ENCODE peak calls at places on chromosomes 13 and 19, in eight cellular contexts. One of them, this sample, is unnamed.

GRCh38 chr13:51689597-51689996 is 105.3 kb downstream of the WDFY2 start:
- ATAC-seq in HepG2: peak
- ATAC-seq in GM12878: peak
- ATAC-seq in Panc1: peak
- ATAC-seq in HCT116: no peak
- ATAC-seq in GM23338: no peak
- ATAC-seq in K562: no peak
- ATAC-seq in upper lobe of left lung: no peak
- ATAC-seq in this sample: no peak

GRCh38 chr13:51729853-51730553 is 74.0 kb downstream of the DHRS12 start:
- ATAC-seq in GM23338: no peak
- ATAC-seq in Panc1: peak
- ATAC-seq in HepG2: peak
- ATAC-seq in GM12878: peak
- ATAC-seq in K562: no peak
- ATAC-seq in upper lobe of left lung: peak
- ATAC-seq in HCT116: no peak
- ATAC-seq in this sample: peak

GRCh38 chr19:43776285-43776684 is 4.5 kb downstream of the KCNN4 start:
- ATAC-seq in GM12878: peak
- ATAC-seq in Panc1: no peak
- ATAC-seq in K562: peak
- ATAC-seq in HCT116: no peak
- ATAC-seq in upper lobe of left lung: no peak
- ATAC-seq in HepG2: no peak
- ATAC-seq in GM23338: no peak
- ATAC-seq in this sample: no peak

GRCh38 chr19:38443458-38444001 is 10.0 kb downstream of the RYR1 start:
- ATAC-seq in upper lobe of left lung: no peak
- ATAC-seq in Panc1: peak
- ATAC-seq in HCT116: no peak
- ATAC-seq in K562: no peak
- ATAC-seq in GM23338: no peak
- ATAC-seq in HepG2: no peak
- ATAC-seq in GM12878: no peak
- ATAC-seq in this sample: no peak

GRCh38 chr13:28623782-28624706 is 34.9 kb upstream of the POMP start:
- ATAC-seq in K562: peak
- ATAC-seq in GM23338: peak
- ATAC-seq in upper lobe of left lung: no peak
- ATAC-seq in HCT116: peak
- ATAC-seq in GM12878: no peak
- ATAC-seq in Panc1: no peak
- ATAC-seq in HepG2: peak
- ATAC-seq in this sample: no peak

GRCh38 chr13:38680912-38681311 is 6.0 kb upstream of the FREM2 start:
- ATAC-seq in GM23338: no peak
- ATAC-seq in GM12878: no peak
- ATAC-seq in upper lobe of left lung: peak
- ATAC-seq in Panc1: no peak
- ATAC-seq in K562: no peak
- ATAC-seq in HCT116: no peak
- ATAC-seq in HepG2: no peak
- ATAC-seq in this sample: peak

GRCh38 chr13:91045351-91046034 is 302.0 kb upstream of the MIR17HG start:
- ATAC-seq in GM23338: peak
- ATAC-seq in HepG2: peak
- ATAC-seq in GM12878: peak
- ATAC-seq in K562: peak
- ATAC-seq in HCT116: peak
- ATAC-seq in Panc1: no peak
- ATAC-seq in upper lobe of left lung: no peak
- ATAC-seq in this sample: no peak

GRCh38 chr13:101520672-101521071 is 68.2 kb downstream of the ITGBL1 start:
- ATAC-seq in HCT116: no peak
- ATAC-seq in Panc1: no peak
- ATAC-seq in upper lobe of left lung: no peak
- ATAC-seq in GM23338: no peak
- ATAC-seq in K562: no peak
- ATAC-seq in HepG2: no peak
- ATAC-seq in GM12878: peak
- ATAC-seq in this sample: no peak

GRCh38 chr13:79398915-79399314 is 7.1 kb downstream of the RBM26 start:
- ATAC-seq in upper lobe of left lung: no peak
- ATAC-seq in HCT116: no peak
- ATAC-seq in K562: peak
- ATAC-seq in HepG2: no peak
- ATAC-seq in GM12878: no peak
- ATAC-seq in GM23338: no peak
- ATAC-seq in Panc1: no peak
- ATAC-seq in this sample: no peak

GRCh38 chr13:68506888-68507551 is 1276.9 kb upstream of the PCDH9 start:
- ATAC-seq in HepG2: peak
- ATAC-seq in Panc1: no peak
- ATAC-seq in K562: no peak
- ATAC-seq in HCT116: no peak
- ATAC-seq in GM12878: peak
- ATAC-seq in upper lobe of left lung: peak
- ATAC-seq in GM23338: no peak
- ATAC-seq in this sample: no peak

GRCh38 chr19:7260161-7260560 is 34.1 kb downstream of the INSR start:
- ATAC-seq in upper lobe of left lung: no peak
- ATAC-seq in HepG2: no peak
- ATAC-seq in GM23338: no peak
- ATAC-seq in GM12878: no peak
- ATAC-seq in Panc1: no peak
- ATAC-seq in HCT116: no peak
- ATAC-seq in K562: no peak
- ATAC-seq in this sample: no peak

GRCh38 chr13:19958119-19959111 is at the start of gene ZMYM2:
- ATAC-seq in HepG2: peak
- ATAC-seq in Panc1: peak
- ATAC-seq in upper lobe of left lung: peak
- ATAC-seq in K562: peak
- ATAC-seq in HCT116: peak
- ATAC-seq in GM23338: peak
- ATAC-seq in GM12878: peak
- ATAC-seq in this sample: peak

GRCh38 chr13:113901231-113901630 is 37.4 kb upstream of the GAS6 start:
- ATAC-seq in HepG2: no peak
- ATAC-seq in upper lobe of left lung: peak
- ATAC-seq in GM12878: no peak
- ATAC-seq in HCT116: no peak
- ATAC-seq in Panc1: no peak
- ATAC-seq in K562: no peak
- ATAC-seq in GM23338: no peak
- ATAC-seq in this sample: no peak

GRCh38 chr19:16877581-16877980 is 11.2 kb upstream of the F2RL3 start:
- ATAC-seq in HepG2: no peak
- ATAC-seq in K562: no peak
- ATAC-seq in Panc1: no peak
- ATAC-seq in upper lobe of left lung: no peak
- ATAC-seq in GM23338: no peak
- ATAC-seq in GM12878: no peak
- ATAC-seq in HCT116: no peak
- ATAC-seq in this sample: no peak

GRCh38 chr13:60267498-60268202 is 103.9 kb upstream of the DIAPH3 start:
- ATAC-seq in HCT116: no peak
- ATAC-seq in Panc1: peak
- ATAC-seq in GM12878: peak
- ATAC-seq in GM23338: peak
- ATAC-seq in HepG2: peak
- ATAC-seq in K562: peak
- ATAC-seq in upper lobe of left lung: peak
- ATAC-seq in this sample: no peak

GRCh38 chr19:18377026-18377425 is 8.9 kb upstream of the GDF15 start:
- ATAC-seq in HCT116: no peak
- ATAC-seq in GM23338: no peak
- ATAC-seq in HepG2: no peak
- ATAC-seq in Panc1: no peak
- ATAC-seq in upper lobe of left lung: no peak
- ATAC-seq in GM12878: no peak
- ATAC-seq in K562: no peak
- ATAC-seq in this sample: no peak

GRCh38 chr13:24168980-24169379 is 8.5 kb downstream of the SPATA13 start:
- ATAC-seq in K562: no peak
- ATAC-seq in HepG2: no peak
- ATAC-seq in upper lobe of left lung: no peak
- ATAC-seq in GM12878: no peak
- ATAC-seq in HCT116: no peak
- ATAC-seq in Panc1: no peak
- ATAC-seq in GM23338: no peak
- ATAC-seq in this sample: no peak

GRCh38 chr19:6092329-6093286 is 17.7 kb downstream of the RFX2 start:
- ATAC-seq in upper lobe of left lung: peak
- ATAC-seq in HCT116: peak
- ATAC-seq in GM12878: no peak
- ATAC-seq in K562: peak
- ATAC-seq in GM23338: peak
- ATAC-seq in HepG2: peak
- ATAC-seq in Panc1: peak
- ATAC-seq in this sample: peak
- TF ChIP-seq POLR2AphosphoS5 in upper lobe of left lung: peak
- TF ChIP-seq POLR2AphosphoS5 in HCT116: peak
- TF ChIP-seq POLR2AphosphoS5 in GM12878: no peak
- TF ChIP-seq POLR2AphosphoS5 in K562: peak
- TF ChIP-seq POLR2AphosphoS5 in GM23338: no peak
- TF ChIP-seq POLR2AphosphoS5 in HepG2: no peak
- TF ChIP-seq POLR2AphosphoS5 in Panc1: no peak
- TF ChIP-seq POLR2AphosphoS5 in this sample: peak

GRCh38 chr13:30406779-30407416 is 15.4 kb upstream of the UBE2L5 start:
- ATAC-seq in K562: no peak
- ATAC-seq in GM12878: no peak
- ATAC-seq in HepG2: no peak
- ATAC-seq in upper lobe of left lung: no peak
- ATAC-seq in Panc1: no peak
- ATAC-seq in HCT116: no peak
- ATAC-seq in GM23338: no peak
- ATAC-seq in this sample: no peak
- H3K27ac ChIP-seq in K562: no peak
- H3K27ac ChIP-seq in GM12878: no peak
- H3K27ac ChIP-seq in HepG2: no peak
- H3K27ac ChIP-seq in upper lobe of left lung: no peak
- H3K27ac ChIP-seq in Panc1: no peak
- H3K27ac ChIP-seq in HCT116: no peak
- H3K27ac ChIP-seq in GM23338: no peak
- H3K27ac ChIP-seq in this sample: no peak

GRCh38 chr19:41166888-41167804 is 25.9 kb upstream of the CYP2S1 start:
- ATAC-seq in HCT116: no peak
- ATAC-seq in upper lobe of left lung: no peak
- ATAC-seq in GM23338: no peak
- ATAC-seq in GM12878: no peak
- ATAC-seq in K562: no peak
- ATAC-seq in HepG2: peak
- ATAC-seq in Panc1: no peak
- ATAC-seq in this sample: no peak

GRCh38 chr19:41175825-41176734 is 16.9 kb upstream of the CYP2S1 start:
- ATAC-seq in HepG2: peak
- ATAC-seq in K562: no peak
- ATAC-seq in HCT116: peak
- ATAC-seq in upper lobe of left lung: peak
- ATAC-seq in Panc1: peak
- ATAC-seq in GM23338: peak
- ATAC-seq in GM12878: no peak
- ATAC-seq in this sample: peak

GRCh38 chr19:41174297-41174928 is 18.6 kb upstream of the CYP2S1 start:
- ATAC-seq in GM12878: no peak
- ATAC-seq in Panc1: no peak
- ATAC-seq in K562: no peak
- ATAC-seq in GM23338: no peak
- ATAC-seq in upper lobe of left lung: no peak
- ATAC-seq in HepG2: no peak
- ATAC-seq in HCT116: no peak
- ATAC-seq in this sample: no peak

GRCh38 chr19:41172297-41173164 is 20.5 kb upstream of the CYP2S1 start:
- ATAC-seq in GM12878: no peak
- ATAC-seq in K562: peak
- ATAC-seq in upper lobe of left lung: no peak
- ATAC-seq in HepG2: peak
- ATAC-seq in GM23338: peak
- ATAC-seq in Panc1: no peak
- ATAC-seq in HCT116: no peak
- ATAC-seq in this sample: no peak
- TF ChIP-seq CTCF in GM12878: no peak
- TF ChIP-seq CTCF in K562: peak
- TF ChIP-seq CTCF in upper lobe of left lung: no peak
- TF ChIP-seq CTCF in HepG2: peak
- TF ChIP-seq CTCF in GM23338: peak
- TF ChIP-seq CTCF in Panc1: no peak
- TF ChIP-seq CTCF in HCT116: peak
- TF ChIP-seq CTCF in this sample: no peak

DNA sequence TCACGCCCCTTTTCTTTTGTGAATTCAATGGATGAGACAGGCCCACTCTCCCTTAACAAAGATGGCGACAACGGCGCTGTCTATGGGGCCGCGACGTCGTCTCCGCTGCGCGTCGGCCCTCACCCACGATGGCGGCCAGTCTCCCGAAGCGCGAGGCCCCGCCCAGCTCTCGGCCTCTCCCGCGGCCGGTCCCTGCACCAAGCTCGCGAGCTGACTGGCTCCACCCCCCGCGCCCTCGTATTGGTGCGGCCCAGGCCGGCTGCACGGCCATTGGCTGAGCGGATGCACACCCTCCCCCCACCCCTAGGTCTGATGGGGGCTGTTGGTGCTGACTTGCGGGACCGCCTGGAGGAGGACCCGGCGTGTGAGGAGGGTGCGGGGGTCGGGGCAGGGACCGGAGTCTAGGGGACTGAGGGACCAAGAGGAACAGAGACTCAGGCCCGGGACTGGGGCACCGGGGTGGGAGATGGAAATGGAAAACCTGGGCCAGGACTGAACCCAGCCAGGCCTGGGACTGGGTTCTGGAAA is 4.8 kb downstream of the SPHK2 start:
- ATAC-seq in GM12878: peak
- ATAC-seq in GM23338: peak
- ATAC-seq in HepG2: peak
- ATAC-seq in Panc1: peak
- ATAC-seq in HCT116: peak
- ATAC-seq in K562: peak
- ATAC-seq in upper lobe of left lung: peak
- ATAC-seq in this sample: peak
- TF ChIP-seq POLR2AphosphoS5 in GM12878: no peak
- TF ChIP-seq POLR2AphosphoS5 in GM23338: peak
- TF ChIP-seq POLR2AphosphoS5 in HepG2: no peak
- TF ChIP-seq POLR2AphosphoS5 in Panc1: no peak
- TF ChIP-seq POLR2AphosphoS5 in HCT116: peak
- TF ChIP-seq POLR2AphosphoS5 in K562: no peak
- TF ChIP-seq POLR2AphosphoS5 in upper lobe of left lung: peak
- TF ChIP-seq POLR2AphosphoS5 in this sample: peak

This sample was measured in gastroesophageal sphincter.